ENCODE peak calls at places on chromosomes 6 and 20, in four cellular contexts. G, P, E and Y are unnamed samples.

GRCh38 chr6:10894958-10895357 is 8.1 kb downstream of the SYCP2L start:
- DNase-seq in G (no peak), P (no peak), E (no peak), Y (no peak)

GRCh38 chr6:31794294-31794865 is 1.2 kb downstream of the VARS1 start:
- DNase-seq in G (no peak), P (no peak), E (peak), Y (no peak)

GRCh38 chr6:44052419-44053011 is 74.7 kb downstream of the MRPL14 start:
- DNase-seq in G (peak), P (no peak), E (peak), Y (no peak)

GRCh38 chr6:16363749-16364148 is 125.4 kb downstream of the GMPR start:
- DNase-seq in G (no peak), P (no peak), E (no peak), Y (no peak)

GRCh38 chr6:116512709-116513108 is 1.3 kb downstream of the CALHM5 start:
- DNase-seq in G (no peak), P (no peak), E (no peak), Y (no peak)

GRCh38 chr20:1371235-1371782 is 21.5 kb downstream of the FKBP1A start:
- DNase-seq in G (no peak), P (no peak), E (peak), Y (no peak)

GRCh38 chr20:43955244-43956191 is 40.9 kb downstream of the TOX2 start:
- DNase-seq in G (peak), P (no peak), E (peak), Y (no peak)

GRCh38 chr6:133855994-133856393 is 32.9 kb upstream of the TCF21 start:
- DNase-seq in G (no peak), P (no peak), E (no peak), Y (peak)

GRCh38 chr6:136745300-136745699 is 47.0 kb downstream of the MAP3K5 start:
- DNase-seq in G (no peak), P (no peak), E (no peak), Y (no peak)

GRCh38 chr6:42249279-42249678 is 31.6 kb upstream of the MRPS10 start:
- DNase-seq in G (no peak), P (no peak), E (no peak), Y (no peak)

GRCh38 chr6:163652328-163652727 is 237.8 kb downstream of the QKI start:
- DNase-seq in G (no peak), P (no peak), E (no peak), Y (no peak)

GRCh38 chr6:121851056-121851455 is 415.6 kb downstream of the GJA1 start:
- DNase-seq in G (no peak), P (peak), E (no peak), Y (peak)

GRCh38 chr20:36461600-36462439 is 79.5 kb upstream of the MYL9 start:
- DNase-seq in G (peak), P (peak), E (peak), Y (peak)

GRCh38 chr6:149842331-149842730 is 21.8 kb downstream of the LRP11 start:
- DNase-seq in G (no peak), P (no peak), E (no peak), Y (no peak)

GRCh38 chr6:13873288-13874190 is 51.2 kb upstream of the RNF182 start:
- DNase-seq in G (peak), P (peak), E (no peak), Y (peak)

GRCh38 chr20:40564997-40565680 is 123.9 kb downstream of the MAFB start:
- DNase-seq in G (no peak), P (no peak), E (peak), Y (no peak)

GRCh38 chr6:17179246-17180073 is 77.6 kb downstream of the STMND1 start:
- DNase-seq in G (no peak), P (no peak), E (peak), Y (no peak)

GRCh38 chr6:36977470-36977941 is 8.5 kb downstream of the MTCH1 start:
- DNase-seq in G (peak), P (no peak), E (no peak), Y (peak)

GRCh38 chr6:42441059-42441471 is 10.7 kb downstream of the TRERF1 start:
- DNase-seq in G (no peak), P (no peak), E (peak), Y (no peak)

GRCh38 chr20:49278817-49279676 is 1.2 kb upstream of the ZNFX1 start:
- DNase-seq in G (peak), P (no peak), E (no peak), Y (peak)

GRCh38 chr6:45987866-45988265 is 27.8 kb downstream of the CLIC5 start:
- DNase-seq in G (no peak), P (no peak), E (no peak), Y (no peak)

GRCh38 chr20:44465001-44465560 is 10.6 kb upstream of the TTPAL start:
- DNase-seq in G (no peak), P (no peak), E (no peak), Y (no peak)

GRCh38 chr20:64220891-64221527 is 34.5 kb upstream of the PCMTD2 start:
- DNase-seq in G (no peak), P (no peak), E (no peak), Y (no peak)

GRCh38 chr20:6014017-6014416 is 39.8 kb downstream of the LRRN4 start:
- DNase-seq in G (no peak), P (no peak), E (no peak), Y (no peak)

GRCh38 chr6:105514306-105514705 is 111.4 kb upstream of the PREP start:
- DNase-seq in G (no peak), P (no peak), E (no peak), Y (no peak)

GRCh38 chr6:105511639-105512038 is 108.8 kb upstream of the PREP start:
- DNase-seq in G (no peak), P (no peak), E (no peak), Y (no peak)

GRCh38 chr6:105510746-105511145 is 107.9 kb upstream of the PREP start:
- DNase-seq in G (no peak), P (no peak), E (no peak), Y (no peak)

GRCh38 chr6:105507811-105508210 is 104.9 kb upstream of the PREP start:
- DNase-seq in G (no peak), P (no peak), E (no peak), Y (no peak)

GRCh38 chr6:105509506-105510331 is 106.8 kb upstream of the PREP start:
- DNase-seq in G (no peak), P (peak), E (peak), Y (peak)
- TF ChIP-seq CTCF in G (no peak), P (peak), E (peak), Y (peak)

GRCh38 chr6:167485186-167485978 is 160.5 kb downstream of the TTLL2 start:
- DNase-seq in G (no peak), P (no peak), E (peak), Y (no peak)
- TF ChIP-seq CTCF in G (peak), P (peak), E (no peak), Y (peak)

GRCh38 chr6:170291271-170292110 is 613 bp upstream of the DLL1 start:
- DNase-seq in G (peak), P (peak), E (no peak), Y (peak)
- TF ChIP-seq CTCF in G (no peak), P (no peak), E (no peak), Y (no peak)

DNA sequence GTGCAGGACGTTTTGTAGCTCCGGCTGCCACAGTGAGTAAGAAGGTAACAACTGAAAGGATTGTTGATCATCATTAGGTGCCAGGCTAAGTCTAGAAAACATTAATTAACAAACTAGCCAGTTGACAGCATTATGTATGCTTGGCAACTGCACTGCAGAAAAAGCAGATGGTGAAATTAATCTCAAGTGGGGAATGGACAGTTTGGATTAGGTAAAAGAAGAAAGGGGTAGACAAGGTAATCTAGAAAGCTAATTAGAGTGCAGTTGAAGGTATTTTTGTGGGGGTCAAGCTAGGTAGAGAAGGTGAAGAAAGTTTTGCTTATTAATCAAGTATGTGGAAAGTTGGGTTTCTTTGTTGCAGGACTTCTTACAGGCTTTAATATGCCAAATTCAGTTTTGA is 69.7 kb upstream of the HINT3 start:
- DNase-seq in G (no peak), P (no peak), E (no peak), Y (no peak)
- TF ChIP-seq CTCF in G (no peak), P (no peak), E (no peak), Y (no peak)

GRCh38 chr6:158465747-158466146 is 94.1 kb upstream of the TMEM181 start:
- DNase-seq in G (no peak), P (no peak), E (no peak), Y (no peak)

GRCh38 chr6:158472453-158472852 is 87.4 kb upstream of the TMEM181 start:
- DNase-seq in G (no peak), P (no peak), E (no peak), Y (no peak)

GRCh38 chr6:158467923-158468322 is 92.0 kb upstream of the TMEM181 start:
- DNase-seq in G (no peak), P (no peak), E (no peak), Y (no peak)

GRCh38 chr6:158471339-158471738 is 88.6 kb upstream of the TMEM181 start:
- DNase-seq in G (no peak), P (no peak), E (no peak), Y (no peak)

DNA sequence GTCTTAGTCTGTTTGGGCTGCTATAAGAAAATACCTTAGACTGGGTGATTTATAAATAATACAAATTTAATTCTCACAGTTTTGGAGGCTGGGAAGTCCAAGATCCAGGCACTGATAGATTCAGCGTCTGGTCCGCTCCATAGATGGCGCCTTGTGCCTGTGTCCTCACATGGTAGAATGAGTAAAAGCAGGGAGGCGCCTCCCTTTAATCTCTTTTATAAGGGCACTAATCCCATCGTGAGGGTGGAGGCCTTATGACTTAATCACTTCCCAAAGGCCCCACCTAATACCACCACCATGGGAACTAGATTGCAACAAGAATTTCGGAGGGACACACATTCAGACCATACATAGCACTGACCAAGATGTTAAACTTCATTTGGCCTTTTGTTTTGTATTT is 91.2 kb upstream of the TMEM181 start:
- DNase-seq in G (no peak), P (no peak), E (peak), Y (no peak)
- TF ChIP-seq CTCF in G (no peak), P (no peak), E (no peak), Y (no peak)

DNA sequence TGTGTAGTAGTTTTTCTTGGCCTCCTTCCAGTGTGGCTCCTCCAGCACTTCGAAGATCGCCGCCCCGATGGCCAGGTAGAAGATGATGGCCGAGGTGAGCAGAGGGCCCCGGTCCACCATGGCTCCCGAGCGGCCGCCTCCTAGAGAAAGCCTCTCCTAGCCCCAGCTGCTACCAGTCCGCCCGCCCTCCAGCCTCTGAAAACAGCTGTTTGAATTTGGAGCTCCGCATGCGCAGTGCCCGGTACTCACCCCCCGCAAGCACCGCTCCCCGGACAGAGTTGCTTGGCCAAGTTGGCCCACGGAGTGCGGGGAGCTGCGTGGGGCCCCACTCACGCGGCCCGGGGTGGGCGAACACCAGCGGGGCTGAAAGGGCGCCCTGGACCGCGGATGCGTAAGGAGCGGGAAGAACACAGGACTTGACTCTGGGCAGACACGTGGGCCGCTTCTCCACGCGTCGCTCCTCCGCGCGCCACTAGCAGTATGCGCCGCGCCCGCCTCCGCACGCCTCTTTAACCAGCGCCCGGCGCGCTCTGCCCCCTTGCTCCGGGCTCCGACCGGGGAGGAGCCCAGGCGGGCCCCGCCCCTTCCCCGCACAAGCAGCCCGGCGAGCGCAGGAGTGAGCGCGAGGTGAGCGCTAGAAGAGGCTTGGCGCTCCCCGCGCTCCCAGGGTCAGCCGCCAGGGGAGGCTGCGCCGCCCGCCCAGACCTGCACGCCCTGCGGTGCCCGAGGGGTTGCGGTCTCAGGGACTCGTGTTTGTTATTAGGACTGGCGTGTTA is at the start of gene KCNK5:
- DNase-seq in G (peak), P (peak), E (peak), Y (peak)
- TF ChIP-seq CTCF in G (peak), P (peak), E (peak), Y (peak)

GRCh38 chr6:152993431-152993830 is 9.1 kb downstream of the MTRF1L start:
- DNase-seq in G (no peak), P (no peak), E (no peak), Y (no peak)
- TF ChIP-seq CTCF in G (no peak), P (peak), E (peak), Y (no peak)